ENCODE peak calls at places on chromosome 9, in six cellular contexts. I, M, T, P, E and L are unnamed samples.

GRCh38 chr9:87062706-87063105 is 115.4 kb upstream of the GAS1 start:
- DNase-seq in I (no peak), M (no peak), T (no peak), P (no peak), E (no peak), L (no peak)

GRCh38 chr9:135480942-135481315 is 1.3 kb downstream of the PPP1R26 start:
- DNase-seq in I (no peak), M (no peak), T (no peak), P (no peak), E (no peak), L (no peak)

GRCh38 chr9:34560574-34561229 is 28.8 kb downstream of the CNTFR start:
- DNase-seq in I (no peak), M (no peak), T (no peak), P (no peak), E (peak; percentile 36), L (no peak)

GRCh38 chr9:96661711-96662110 is 6.6 kb upstream of the PRXL2C start:
- DNase-seq in I (no peak), M (no peak), T (no peak), P (no peak), E (no peak), L (no peak)

GRCh38 chr9:114301798-114302565 is 20.9 kb upstream of the ORM1 start:
- DNase-seq in I (peak; percentile 27), M (no peak), T (peak; percentile 51), P (no peak), E (no peak), L (no peak)

GRCh38 chr9:79176298-79176697 is 395.5 kb upstream of the TLE4 start:
- DNase-seq in I (no peak), M (no peak), T (no peak), P (no peak), E (no peak), L (no peak)

GRCh38 chr9:125732562-125732961 is 14.6 kb upstream of the PBX3 start:
- DNase-seq in I (peak; percentile 54), M (no peak), T (no peak), P (peak; percentile 57), E (no peak), L (no peak)

GRCh38 chr9:7237473-7238243 is 479.9 kb downstream of the KDM4C start:
- DNase-seq in I (no peak), M (no peak), T (no peak), P (no peak), E (no peak), L (no peak)

GRCh38 chr9:105114956-105115728 is 129.3 kb upstream of the SLC44A1 start:
- DNase-seq in I (no peak), M (peak; percentile 95), T (peak; percentile 76), P (no peak), E (no peak), L (no peak)

GRCh38 chr9:127305450-127306226 is 41.1 kb downstream of the GARNL3 start:
- DNase-seq in I (no peak), M (no peak), T (no peak), P (no peak), E (no peak), L (no peak)

DNA sequence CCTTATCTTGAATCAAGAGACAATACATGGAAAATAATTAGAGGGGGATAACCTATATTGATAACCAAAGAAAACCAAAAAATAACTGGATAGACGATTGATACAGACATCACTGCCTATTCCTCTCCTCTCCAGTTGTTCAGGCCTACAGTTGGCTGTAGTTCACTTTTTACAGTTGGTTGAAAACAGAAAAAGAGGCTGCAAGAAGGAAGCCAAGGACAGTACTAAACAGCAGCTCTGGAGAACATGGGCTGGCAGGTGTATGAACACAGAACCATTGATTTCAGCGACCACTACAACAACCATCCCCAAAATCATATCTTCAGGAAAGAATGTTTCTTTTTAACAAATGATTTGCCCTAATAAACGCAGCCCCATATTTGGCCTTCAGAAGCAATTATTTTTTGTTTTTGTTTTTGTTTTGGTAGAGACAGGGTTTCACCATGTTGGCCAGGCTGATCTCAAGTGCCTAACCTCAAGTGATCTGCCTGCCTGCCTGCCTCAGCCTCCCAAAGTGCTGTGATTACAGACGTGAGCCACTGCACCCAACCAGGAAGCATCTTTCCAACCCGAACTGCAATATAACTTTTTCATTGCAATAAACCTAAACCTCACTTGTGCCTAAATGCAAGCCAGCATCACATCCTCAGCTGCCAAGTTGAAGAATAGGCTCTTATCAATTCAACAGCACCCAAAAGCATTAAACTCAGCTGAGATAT is 64.2 kb downstream of the MLLT3 start:
- DNase-seq in I (no peak), M (no peak), T (no peak), P (no peak), E (no peak), L (no peak)
- H3K4me3 ChIP-seq in I (no peak overlapping the region), M (no peak overlapping the region), T (no peak overlapping the region), P (no peak overlapping the region), E (no peak overlapping the region), L (no peak overlapping the region)

DNA sequence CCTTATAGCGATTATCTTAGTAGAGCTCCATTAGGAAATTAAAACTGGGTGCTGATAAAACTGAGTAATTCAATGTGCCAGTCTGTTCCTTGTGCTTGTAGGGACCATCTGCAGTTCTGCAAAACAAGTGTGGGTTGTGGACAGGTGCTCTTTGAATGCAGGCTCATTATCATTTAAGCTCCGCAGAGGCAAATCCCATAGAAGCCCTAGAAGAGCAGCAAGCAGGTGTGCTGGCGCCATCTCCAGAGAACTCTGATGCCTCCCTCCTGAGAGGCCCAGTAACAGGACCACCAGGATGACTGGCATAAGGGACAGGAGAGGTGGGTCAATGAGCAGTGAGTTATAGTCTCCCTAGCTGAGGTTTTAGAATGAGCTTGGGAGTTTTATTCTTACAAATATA is 1342.4 kb upstream of the DMAC1 start:
- DNase-seq in I (no peak), M (no peak), T (no peak), P (peak; percentile 8), E (no peak), L (no peak)
- H3K27ac ChIP-seq in I (no peak overlapping the region), M (no peak overlapping the region), T (no peak overlapping the region), P (no peak overlapping the region), E (no peak overlapping the region), L (no peak overlapping the region)

DNA sequence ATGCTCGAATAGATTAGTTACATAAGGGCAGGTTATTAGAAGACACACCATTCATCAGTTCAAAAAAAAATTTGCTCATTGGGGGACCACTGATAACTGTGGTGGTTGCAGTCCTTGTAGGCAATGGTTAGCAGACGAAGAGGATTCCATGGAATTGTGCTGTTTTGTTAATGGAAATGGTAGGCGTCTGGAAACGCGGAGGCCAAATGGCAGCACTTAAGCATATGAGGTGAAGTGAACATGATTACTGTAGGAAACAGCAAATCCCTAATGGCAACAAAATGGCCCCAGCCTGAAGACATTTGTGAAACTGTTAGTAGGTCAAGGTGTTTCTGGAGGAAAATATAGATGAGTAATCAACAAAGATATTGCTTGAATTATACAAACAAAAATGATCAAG is 535.4 kb upstream of the PTPRD start:
- DNase-seq in I (no peak), M (no peak), T (no peak), P (no peak), E (no peak), L (no peak)
- H3K4me3 ChIP-seq in I (no peak overlapping the region), M (no peak overlapping the region), T (no peak overlapping the region), P (no peak overlapping the region), E (no peak overlapping the region), L (no peak overlapping the region)

DNA sequence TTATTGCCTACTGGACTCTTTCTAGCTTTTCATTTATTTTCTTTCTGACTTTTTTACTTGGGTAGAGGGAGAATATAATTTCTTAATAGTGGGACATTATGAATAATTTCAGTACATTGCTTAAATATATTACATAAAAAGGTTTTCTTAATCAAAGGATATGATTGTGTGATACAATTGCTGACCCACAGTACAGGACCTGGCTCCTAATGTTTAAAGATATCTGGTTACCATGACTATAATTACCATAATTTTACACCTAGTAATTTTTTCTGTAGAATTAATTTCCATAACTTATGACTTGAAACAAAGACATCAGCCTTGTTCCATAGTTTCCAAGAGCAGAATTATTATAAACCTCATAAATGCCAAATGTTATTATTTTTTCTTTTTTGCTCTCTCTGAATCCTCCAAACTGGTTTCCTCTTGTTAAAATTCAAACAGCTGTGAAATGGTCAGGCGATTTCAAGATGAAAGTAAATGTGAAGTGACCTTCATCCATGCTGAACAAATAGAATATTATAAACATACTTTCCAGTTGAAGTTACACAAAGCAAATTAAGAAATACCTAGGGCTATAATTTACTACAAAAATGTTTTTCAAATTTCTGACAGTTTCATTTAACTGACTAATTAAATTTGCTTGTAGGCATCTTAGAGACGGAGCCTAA is 301.2 kb upstream of the TYRP1 start:
- DNase-seq in I (no peak), M (no peak), T (no peak), P (no peak), E (no peak), L (no peak)
- H3K27ac ChIP-seq in I (no peak overlapping the region), M (no peak overlapping the region), T (no peak overlapping the region), P (no peak overlapping the region), E (no peak overlapping the region), L (no peak overlapping the region)

DNA sequence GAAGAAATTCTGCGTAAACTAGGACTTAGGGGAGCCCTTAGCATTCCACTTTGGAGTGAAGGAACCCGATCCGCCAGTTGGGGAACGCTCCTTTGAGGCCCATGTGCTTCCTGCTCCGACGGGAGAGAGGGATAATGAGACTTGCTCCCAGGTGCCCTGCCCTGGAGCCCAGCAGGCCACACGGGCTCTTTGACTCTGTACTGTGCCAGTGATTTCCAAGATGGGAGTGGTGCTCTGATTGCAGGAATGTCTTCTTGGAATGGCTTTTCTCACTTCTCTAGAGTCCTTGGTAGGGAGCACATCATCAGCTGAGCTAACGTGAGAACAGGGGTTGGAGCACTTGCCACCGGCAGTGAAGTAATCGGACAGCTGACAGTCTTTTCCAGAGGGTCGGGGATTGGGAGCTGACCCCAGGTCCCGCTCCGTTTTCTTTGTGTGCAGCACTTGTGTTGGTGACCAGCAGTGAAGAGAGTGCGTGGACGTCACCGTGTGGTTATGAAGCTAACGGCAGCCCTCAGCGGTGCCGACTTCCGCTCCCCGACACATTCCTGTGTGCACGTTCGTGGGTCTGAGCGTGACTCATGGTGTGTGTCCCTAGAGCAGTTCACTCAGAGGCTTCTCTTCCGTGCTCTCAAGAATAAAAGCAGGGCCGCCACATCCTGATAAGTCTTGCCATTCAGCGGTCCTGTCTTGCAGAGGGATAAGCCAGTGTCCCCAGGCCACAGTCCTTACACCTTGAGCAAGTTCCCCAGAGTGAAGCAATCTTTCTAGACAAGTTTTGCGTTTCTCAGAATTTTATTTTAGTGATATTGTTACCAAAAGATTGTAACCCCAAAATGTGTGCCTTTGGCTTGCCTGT is 25.6 kb downstream of the ABL1 start:
- DNase-seq in I (no peak), M (no peak), T (peak; percentile 96), P (peak; percentile 43), E (peak; percentile 79), L (peak; percentile 77)
- H3K4me3 ChIP-seq in I (no peak overlapping the region), M (no peak overlapping the region), T (no peak overlapping the region), P (no peak overlapping the region), E (peak overlapping the region; percentile 14), L (no peak overlapping the region)

GRCh38 chr9:20620658-20621552 is 1.4 kb downstream of the MLLT3 start:
- DNase-seq in I (peak; percentile 60), M (peak; percentile 7), T (peak; percentile 70), P (peak; percentile 49), E (peak; percentile 34), L (no peak)

GRCh38 chr9:20621553-20622329 is 558 bp downstream of the MLLT3 start:
- DNase-seq in I (peak; percentile 66), M (peak; percentile 47), T (peak; percentile 89), P (peak; percentile 75), E (peak; percentile 75), L (peak; percentile 39)

GRCh38 chr9:20618361-20618799 is 3.9 kb downstream of the MLLT3 start:
- DNase-seq in I (no peak), M (no peak), T (no peak), P (no peak), E (no peak), L (peak; percentile 71)

GRCh38 chr9:20616808-20617207 is 5.5 kb downstream of the MLLT3 start:
- DNase-seq in I (no peak), M (no peak), T (no peak), P (no peak), E (no peak), L (no peak)

GRCh38 chr9:20619492-20619860 is 2.8 kb downstream of the MLLT3 start:
- DNase-seq in I (no peak), M (no peak), T (no peak), P (no peak), E (no peak), L (no peak)
- H3K27ac ChIP-seq in I (no peak overlapping the region), M (no peak overlapping the region), T (peak overlapping the region; percentile 87), P (no peak overlapping the region), E (peak overlapping the region; percentile 40), L (no peak overlapping the region)